ENCODE peak calls at places on chromosomes 1 and 21, in eight cellular contexts. Y is mammary epithelial cell; J is cardiac muscle cell; X is CD8-positive, alpha-beta T cell; R is body of pancreas; C is heart right ventricle; S is mesendoderm; P is upper lobe of right lung. F is an unnamed sample.

GRCh38 chr1:32924881-32925344 is 23.7 kb upstream of the TMEM54 start:
- DNase-seq in Y (no peak), J (no peak), X (no peak), R (no peak), C (peak; percentile 39), S (peak; percentile 68), P (no peak), F (peak; percentile 70)

GRCh38 chr1:18820791-18821641 is 38.4 kb downstream of the TAS1R2 start:
- DNase-seq in Y (peak; percentile 38), J (peak; percentile 81), X (peak; percentile 35), R (peak; percentile 82), C (peak; percentile 75), S (peak; percentile 74), P (peak; percentile 84), F (peak; percentile 79)

GRCh38 chr1:6109688-6110087 is 64.0 kb downstream of the KCNAB2 start:
- DNase-seq in Y (no peak), J (no peak), X (no peak), R (no peak), C (peak; percentile 3), S (no peak), P (peak; percentile 54), F (no peak)

GRCh38 chr1:90488451-90488850 is 228.7 kb downstream of the BARHL2 start:
- DNase-seq in Y (peak; percentile 42), J (no peak), X (no peak), R (no peak), C (no peak), S (no peak), P (no peak), F (no peak)

GRCh38 chr1:61692155-61692783 is 32.7 kb downstream of the TM2D1 start:
- DNase-seq in Y (peak; percentile 14), J (peak; percentile 35), X (no peak), R (no peak), C (no peak), S (no peak), P (no peak), F (no peak)

GRCh38 chr1:25732821-25733220 is 67.2 kb upstream of the SELENON start:
- DNase-seq in Y (no peak), J (no peak), X (no peak), R (no peak), C (no peak), S (no peak), P (peak; percentile 17), F (no peak)

GRCh38 chr1:202656951-202657646 is 53.2 kb downstream of the SYT2 start:
- DNase-seq in Y (no peak), J (peak; percentile 58), X (no peak), R (no peak), C (no peak), S (peak; percentile 93), P (no peak), F (no peak)

GRCh38 chr21:45325206-45326168 is 37.8 kb upstream of the POFUT2 start:
- DNase-seq in Y (no peak), J (no peak), X (no peak), R (no peak), C (no peak), S (no peak), P (peak; percentile 64), F (no peak)

GRCh38 chr21:43763901-43764523 is 12.1 kb downstream of the CSTB start:
- DNase-seq in Y (no peak), J (no peak), X (no peak), R (no peak), C (no peak), S (no peak), P (no peak), F (peak; percentile 46)

GRCh38 chr1:7672864-7673263 is 98.2 kb upstream of the VAMP3 start:
- DNase-seq in Y (no peak), J (no peak), X (no peak), R (no peak), C (no peak), S (no peak), P (no peak), F (no peak)

GRCh38 chr1:15621975-15622374 is 4.7 kb downstream of the DDI2 start:
- DNase-seq in Y (no peak), J (peak; percentile 46), X (no peak), R (no peak), C (no peak), S (no peak), P (no peak), F (no peak)

GRCh38 chr1:94255476-94255875 is 18.1 kb upstream of the ARHGAP29 start:
- DNase-seq in Y (peak; percentile 62), J (no peak), X (no peak), R (no peak), C (no peak), S (no peak), P (no peak), F (no peak)

GRCh38 chr21:33644383-33645074 is 2.2 kb downstream of the ITSN1 start:
- DNase-seq in Y (no peak), J (peak; percentile 90), X (no peak), R (no peak), C (no peak), S (peak; percentile 67), P (no peak), F (no peak)

GRCh38 chr1:178581351-178581951 is 68.5 kb downstream of the TEX35 start:
- DNase-seq in Y (no peak), J (no peak), X (no peak), R (no peak), C (no peak), S (peak; percentile 77), P (no peak), F (no peak)

GRCh38 chr1:202709276-202710041 is 795 bp downstream of the SYT2 start:
- DNase-seq in Y (no peak), J (no peak), X (no peak), R (no peak), C (no peak), S (peak; percentile 34), P (no peak), F (peak; percentile 69)

GRCh38 chr1:3393024-3393986 is 61.2 kb upstream of the ARHGEF16 start:
- DNase-seq in Y (no peak), J (peak; percentile 2), X (no peak), R (no peak), C (peak; percentile 76), S (peak; percentile 67), P (no peak), F (no peak)

GRCh38 chr1:119647228-119647733 is 785 bp downstream of the ZNF697 start:
- DNase-seq in Y (no peak), J (no peak), X (no peak), R (peak; percentile 28), C (peak; percentile 29), S (no peak), P (peak; percentile 67), F (no peak)

GRCh38 chr1:231181271-231181670 is 19.4 kb downstream of the TRIM67 start:
- DNase-seq in Y (no peak), J (no peak), X (no peak), R (no peak), C (no peak), S (no peak), P (no peak), F (no peak)

GRCh38 chr1:84541679-84542078 is 32.6 kb downstream of the CTBS start:
- DNase-seq in Y (no peak), J (no peak), X (no peak), R (no peak), C (no peak), S (no peak), P (no peak), F (no peak)

GRCh38 chr1:217564833-217565232 is 66.1 kb downstream of the GPATCH2 start:
- DNase-seq in Y (no peak), J (no peak), X (no peak), R (no peak), C (no peak), S (no peak), P (no peak), F (no peak)

DNA sequence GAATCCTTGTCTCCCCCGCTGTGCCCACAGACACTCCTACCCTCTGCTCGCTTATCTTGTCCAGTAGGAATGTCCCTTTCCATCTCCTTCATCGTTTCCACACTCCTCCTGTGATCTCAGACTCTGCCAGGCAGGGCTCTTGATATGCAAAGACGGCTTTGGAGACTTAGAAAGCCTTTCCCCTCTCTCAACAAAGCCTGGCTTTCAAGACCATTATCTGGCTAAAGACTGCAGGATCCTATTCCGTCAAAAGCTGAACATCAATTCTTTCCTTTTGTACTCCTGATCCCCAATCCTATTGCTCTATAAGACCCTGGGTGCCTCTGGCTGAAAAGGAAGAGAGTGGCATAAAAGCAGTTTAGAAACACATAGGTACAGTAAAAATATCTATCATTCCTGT is 63.9 kb downstream of the SDC3 start:
- DNase-seq in Y (no peak), J (no peak), X (no peak), R (no peak), C (no peak), S (no peak), P (no peak), F (no peak)
- H3K4me3 ChIP-seq in Y (no peak overlapping the region), J (no peak overlapping the region), X (no peak overlapping the region), R (no peak overlapping the region), C (no peak overlapping the region), S (no peak overlapping the region), P (no peak overlapping the region), F (no peak overlapping the region)

DNA sequence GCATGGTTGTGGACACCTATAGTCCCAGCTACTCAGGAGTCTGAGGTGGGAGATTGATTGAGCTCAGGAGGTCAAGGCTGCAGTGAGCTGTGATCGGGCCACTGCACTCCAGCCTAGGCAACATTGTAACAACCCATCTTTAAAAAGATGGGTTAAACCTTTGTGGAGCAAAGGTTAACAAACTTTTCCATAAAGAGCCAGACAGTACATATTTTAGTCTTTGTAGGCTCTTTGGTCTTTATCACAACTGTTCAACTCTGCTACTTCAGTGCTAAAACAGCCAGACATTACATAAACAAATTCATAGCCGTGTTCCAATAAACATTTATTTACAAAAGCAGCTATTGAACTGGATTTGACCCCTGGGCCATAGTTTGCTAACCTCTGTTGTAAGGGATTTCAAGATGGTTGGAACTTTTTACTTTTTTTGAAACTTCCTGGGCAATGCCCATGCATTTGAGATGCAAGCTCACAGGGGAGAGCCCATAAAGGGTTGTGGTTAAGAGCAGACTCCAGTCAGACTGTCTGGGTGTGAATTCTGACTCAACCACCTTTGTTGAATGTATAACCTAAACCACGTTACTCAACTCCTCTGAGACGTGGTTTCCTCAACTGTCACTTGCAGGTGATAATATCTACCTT is 10.8 kb downstream of the INAVA start:
- DNase-seq in Y (peak; percentile 89), J (no peak), X (peak; percentile 16), R (no peak), C (no peak), S (no peak), P (no peak), F (no peak)
- H3K27ac ChIP-seq in Y (no peak overlapping the region), J (no peak overlapping the region), X (no peak overlapping the region), R (no peak overlapping the region), C (no peak overlapping the region), S (no peak overlapping the region), P (no peak overlapping the region), F (no peak overlapping the region)

DNA sequence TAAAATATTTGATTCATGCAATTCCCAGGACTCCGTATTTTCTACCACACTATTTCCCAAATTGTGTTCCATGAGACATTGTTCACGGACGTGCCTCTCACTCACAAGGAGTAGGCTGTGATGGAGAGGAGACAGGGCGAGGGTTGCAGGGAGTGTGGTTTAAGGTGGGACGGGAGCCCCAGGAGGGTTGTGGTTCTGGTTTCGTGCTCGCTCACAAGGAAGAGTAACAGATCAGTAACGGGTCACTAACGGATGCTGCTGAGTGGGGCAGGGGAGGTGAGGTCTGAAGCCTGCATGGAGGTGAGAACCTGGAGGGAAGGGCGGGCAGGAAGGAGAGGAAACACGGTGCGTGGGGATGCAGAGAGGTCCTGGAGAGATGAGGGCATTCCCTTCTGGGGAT is 28.8 kb downstream of the TFF3 start:
- DNase-seq in Y (no peak), J (no peak), X (no peak), R (no peak), C (no peak), S (no peak), P (no peak), F (no peak)
- H3K4me3 ChIP-seq in Y (no peak overlapping the region), J (no peak overlapping the region), X (no peak overlapping the region), R (no peak overlapping the region), C (no peak overlapping the region), S (no peak overlapping the region), P (no peak overlapping the region), F (no peak overlapping the region)

GRCh38 chr1:180610556-180611015 is 21.2 kb upstream of the XPR1 start:
- DNase-seq in Y (no peak), J (no peak), X (no peak), R (no peak), C (no peak), S (peak; percentile 68), P (no peak), F (no peak)
- H3K27ac ChIP-seq in Y (no peak overlapping the region), J (peak overlapping the region; percentile 52), X (no peak overlapping the region), R (peak overlapping the region; percentile 77), C (peak overlapping the region; percentile 86), S (no peak overlapping the region), P (peak overlapping the region; percentile 65), F (no peak overlapping the region)

F was measured in WERI-Rb-1.